ENCODE peak calls at places on chromosomes 3 and 15, in four cellular contexts. S is HCT116, A is stomach, P is heart left ventricle. N is an unnamed sample.

GRCh38 chr3:73419179-73419803 is 205.4 kb downstream of the PDZRN3 start:
- DNase-seq in S (no peak), A (no peak), P (no peak), N (no peak)

GRCh38 chr3:139355502-139355901 is 11.7 kb downstream of the MRPS22 start:
- DNase-seq in S (no peak), A (no peak), P (no peak), N (no peak)

GRCh38 chr15:74387988-74388955 is 20.8 kb upstream of the CYP11A1 start:
- DNase-seq in S (no peak), A (no peak), P (no peak), N (no peak)

GRCh38 chr15:48279608-48280007 is 51.6 kb upstream of the DUT start:
- DNase-seq in S (no peak), A (no peak), P (no peak), N (no peak)

GRCh38 chr15:67172172-67172571 is 82.3 kb downstream of the AAGAB start:
- DNase-seq in S (no peak), A (no peak), P (no peak), N (no peak)

GRCh38 chr15:91114301-91114700 is 14.2 kb downstream of the SV2B start:
- DNase-seq in S (no peak), A (no peak), P (no peak), N (peak; percentile 42)

GRCh38 chr3:52372822-52373504 is 56.8 kb downstream of the DNAH1 start:
- DNase-seq in S (no peak), A (peak; percentile 30), P (peak; percentile 49), N (no peak)

GRCh38 chr15:56804908-56805307 is 71.6 kb upstream of the ZNF280D start:
- DNase-seq in S (no peak), A (no peak), P (no peak), N (no peak)

GRCh38 chr15:57703387-57703786 is 3.1 kb upstream of the POLR2M start:
- DNase-seq in S (no peak), A (no peak), P (no peak), N (no peak)

GRCh38 chr3:77319711-77320110 is 279.8 kb downstream of the ROBO2 start:
- DNase-seq in S (no peak), A (no peak), P (no peak), N (no peak)

GRCh38 chr3:149174901-149175300 is 45.5 kb downstream of the HPS3 start:
- DNase-seq in S (no peak), A (no peak), P (no peak), N (no peak)

GRCh38 chr3:169022457-169022856 is 641.1 kb downstream of the MECOM start:
- DNase-seq in S (no peak), A (no peak), P (no peak), N (no peak)

GRCh38 chr15:41575282-41575681 is 16.3 kb downstream of the TYRO3 start:
- DNase-seq in S (no peak), A (no peak), P (no peak), N (no peak)

GRCh38 chr15:74136584-74137543 is 6.5 kb downstream of the ISLR2 start:
- DNase-seq in S (no peak), A (no peak), P (no peak), N (no peak)

GRCh38 chr3:9110802-9111201 is 138.6 kb downstream of the SRGAP3 start:
- DNase-seq in S (no peak), A (no peak), P (no peak), N (no peak)

GRCh38 chr3:33579181-33579510 is 138.9 kb downstream of the CLASP2 start:
- DNase-seq in S (no peak), A (no peak), P (no peak), N (no peak)

GRCh38 chr15:68029959-68030358 is 24.2 kb upstream of the PIAS1 start:
- DNase-seq in S (no peak), A (no peak), P (no peak), N (no peak)

DNA sequence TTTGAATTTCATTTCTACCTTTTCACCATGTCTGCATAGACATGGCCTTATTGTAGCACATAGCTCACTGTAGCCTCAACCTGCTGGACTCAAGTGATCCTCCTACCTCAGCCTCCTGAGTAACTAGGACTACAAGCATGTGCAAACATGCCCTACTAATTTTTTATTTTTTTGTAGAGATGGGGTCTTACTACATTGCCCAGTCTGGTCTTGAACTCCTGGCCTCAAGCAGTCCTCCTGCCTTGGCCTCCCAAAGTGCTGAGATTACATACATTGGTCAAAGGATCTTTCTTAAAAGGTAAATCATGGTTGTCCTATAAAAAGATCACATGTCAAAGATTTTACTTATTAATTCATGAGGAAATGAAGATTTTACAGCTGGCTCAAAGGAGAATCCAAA is 57.2 kb upstream of the GOLGA8B start:
- DNase-seq in S (no peak), A (no peak), P (no peak), N (no peak)
- TF ChIP-seq POLR2A in S (no peak), A (no peak), P (no peak), N (no peak)

DNA sequence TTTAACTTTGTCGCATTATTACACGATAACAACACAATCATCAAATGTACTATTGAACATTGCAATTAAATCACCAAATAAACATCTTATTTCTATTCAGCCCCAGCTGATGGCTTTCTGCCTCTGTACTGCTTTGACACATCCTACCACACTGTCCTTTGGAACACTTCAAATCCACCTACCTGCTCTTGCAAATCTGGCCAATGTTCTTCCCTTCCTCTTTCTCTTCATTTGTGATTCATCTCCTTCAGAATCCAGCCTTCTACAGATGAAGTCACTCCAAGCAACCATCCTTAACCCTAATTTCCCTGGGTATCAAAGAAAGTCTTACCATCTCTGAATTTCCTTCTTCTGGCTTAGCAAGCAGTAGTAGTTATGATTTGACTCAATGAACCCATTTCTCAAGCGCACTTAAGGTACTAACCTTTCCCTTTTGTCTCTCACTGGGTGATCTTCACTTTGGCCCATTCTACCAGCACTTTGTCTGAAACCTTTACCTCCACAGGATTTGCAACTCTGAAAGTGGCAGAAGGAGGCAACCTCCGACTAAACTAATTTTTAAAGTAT is 502.9 kb downstream of the FOXP1 start:
- DNase-seq in S (no peak), A (no peak), P (no peak), N (no peak)
- H3K4me1 ChIP-seq in S (no peaks in the 10 kb centered on the region), A (peaks cover 38% of the 10 kb centered on the region), P (no peaks in the 10 kb centered on the region), N (peaks cover 64% of the 10 kb centered on the region)

DNA sequence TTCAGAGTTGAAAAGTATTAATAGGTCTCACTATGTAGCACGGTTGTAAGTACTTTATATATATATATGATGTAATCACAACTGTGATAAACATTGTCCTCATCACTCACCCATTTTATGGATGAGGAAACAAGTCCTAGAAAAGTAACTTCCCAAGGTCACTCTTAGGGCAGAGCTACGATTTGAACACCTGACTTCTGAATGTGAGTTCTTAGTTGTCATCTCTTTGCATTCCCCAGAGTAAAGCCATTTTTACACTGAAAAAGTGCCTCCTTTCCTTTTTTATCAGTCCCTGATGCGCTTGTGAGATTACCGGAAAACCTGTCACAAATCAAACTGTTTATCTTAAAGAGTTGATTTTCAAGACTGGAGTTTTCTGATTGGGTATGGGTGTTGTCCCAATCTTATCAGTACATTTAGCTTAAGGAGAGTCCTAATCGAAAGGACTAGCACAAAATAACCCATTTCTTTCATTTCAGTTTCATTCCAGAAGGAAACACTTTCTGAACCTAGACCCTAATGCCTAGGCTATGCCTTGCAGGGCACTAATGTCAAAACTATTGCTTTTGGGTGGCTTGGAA is 2.3 kb upstream of the EDEM1 start:
- DNase-seq in S (no peak), A (no peak), P (no peak), N (no peak)
- TF ChIP-seq POLR2A in S (no peak), A (no peak), P (no peak), N (no peak)

GRCh38 chr3:152307829-152308474 is 39.2 kb downstream of the MBNL1 start:
- DNase-seq in S (no peak), A (no peak), P (no peak), N (no peak)
- H3K4me1 ChIP-seq in S (peaks cover 62% of the 10 kb centered on the region), A (peaks cover 26% of the 10 kb centered on the region), P (no peaks in the 10 kb centered on the region), N (peaks cover 83% of the 10 kb centered on the region)

GRCh38 chr3:48847586-48848423 is at the start of gene PRKAR2A:
- DNase-seq in S (peak; percentile 79), A (peak; percentile 92), P (peak; percentile 94), N (peak; percentile 95)
- TF ChIP-seq POLR2A in S (peak; percentile 77), A (no peak), P (peak; percentile 20), N (peak; percentile 73)

GRCh38 chr3:163730684-163731083 is 1347.6 kb downstream of the SI start:
- DNase-seq in S (no peak), A (no peak), P (no peak), N (no peak)
- H3K4me1 ChIP-seq in S (no peaks in the 10 kb centered on the region), A (no peaks in the 10 kb centered on the region), P (no peaks in the 10 kb centered on the region), N (no peaks in the 10 kb centered on the region)

DNA sequence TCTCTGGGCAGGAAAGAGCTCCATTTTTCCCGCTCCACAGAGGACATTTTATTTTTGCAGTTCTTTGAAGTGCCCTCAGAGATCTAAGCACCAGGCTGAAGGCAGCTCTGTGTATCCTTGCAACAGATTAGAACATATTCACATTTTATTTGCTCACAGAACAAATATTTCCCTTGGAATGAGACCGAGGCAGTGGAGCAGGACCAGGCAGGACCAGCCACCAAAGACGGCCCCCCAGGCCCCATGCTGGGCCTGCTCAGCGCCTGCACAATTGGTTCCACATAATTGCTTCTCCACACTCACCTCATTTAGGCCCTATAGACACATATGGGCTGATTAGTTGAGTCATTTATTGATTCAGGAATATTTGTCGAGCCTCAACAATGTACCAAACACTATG is 15.7 kb upstream of the ETV5 start:
- DNase-seq in S (no peak), A (peak; percentile 70), P (no peak), N (no peak)
- TF ChIP-seq POLR2A in S (no peak), A (no peak), P (no peak), N (no peak)

DNA sequence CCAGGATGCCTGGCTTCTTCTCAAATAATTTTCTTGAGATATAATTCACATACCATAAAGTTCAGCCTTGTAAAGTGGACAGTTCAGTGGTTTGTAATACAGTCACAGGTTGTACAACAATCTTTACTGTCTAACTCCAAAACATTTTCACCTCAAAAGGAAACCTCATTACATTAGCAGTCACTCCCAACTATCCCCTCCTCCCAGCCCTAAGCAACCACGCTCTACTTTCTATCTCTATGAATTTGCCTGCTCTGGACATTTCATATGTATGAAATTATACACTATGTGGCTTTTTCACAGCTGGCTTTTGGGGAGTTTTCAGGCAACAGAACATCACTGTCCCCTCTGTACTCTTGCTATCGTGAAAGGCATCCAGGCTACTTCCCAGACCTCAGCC is 17.5 kb downstream of the TGM5 start:
- DNase-seq in S (no peak), A (no peak), P (no peak), N (no peak)
- H3K4me1 ChIP-seq in S (no peaks in the 10 kb centered on the region), A (no peaks in the 10 kb centered on the region), P (no peaks in the 10 kb centered on the region), N (no peaks in the 10 kb centered on the region)

N was measured in esophagus muscularis mucosa.